ENCODE peak calls at places on chromosome 7, in six cellular contexts. C is COR-L47; Q is midbrain; L is GM04504; P is CD8-positive, alpha-beta memory T cell; U is NCI-H774. K is an unnamed sample.

GRCh38 chr7:87187120-87187519 is 32.4 kb downstream of the TMEM243 start:
- DNase-seq in Q (no peak), C (no peak), U (no peak), L (no peak), P (no peak), K (no peak)

GRCh38 chr7:130114776-130115175 is 44.4 kb downstream of the KLHDC10 start:
- DNase-seq in Q (no peak), P (no peak), U (no peak), L (no peak), C (no peak), K (no peak)

GRCh38 chr7:104252409-104253134 is 44.8 kb upstream of the ORC5 start:
- DNase-seq in L (no peak), U (no peak), P (no peak), C (peak; percentile 3), Q (no peak), K (no peak)

GRCh38 chr7:4739528-4739992 is 35.9 kb upstream of the AP5Z1 start:
- DNase-seq in P (peak; percentile 61), U (peak; percentile 7), Q (peak; percentile 46), C (peak; percentile 40), L (no peak), K (peak; percentile 70)

GRCh38 chr7:41701068-41701467 is 1.8 kb downstream of the INHBA start:
- DNase-seq in C (no peak), U (no peak), P (no peak), L (no peak), Q (no peak), K (no peak)

GRCh38 chr7:149322737-149323136 is 60.7 kb downstream of the ZNF783 start:
- DNase-seq in C (no peak), P (no peak), L (no peak), U (no peak), Q (no peak), K (no peak)

GRCh38 chr7:105011771-105012502 is 2.1 kb upstream of the KMT2E start:
- DNase-seq in C (no peak), Q (no peak), L (no peak), P (no peak), U (no peak), K (no peak)

GRCh38 chr7:227940-228339 is 35.6 kb downstream of the FAM20C start:
- DNase-seq in Q (no peak), U (no peak), P (no peak), C (no peak), L (no peak), K (no peak)

GRCh38 chr7:157612664-157613561 is 276.1 kb downstream of the DNAJB6 start:
- DNase-seq in C (peak; percentile 41), P (peak; percentile 81), U (no peak), L (no peak), Q (no peak), K (no peak)

GRCh38 chr7:151598045-151598444 is 78.3 kb upstream of the RHEB start:
- DNase-seq in P (no peak), Q (no peak), C (no peak), U (no peak), L (peak; percentile 54), K (no peak)

GRCh38 chr7:131244259-131244852 is 83.3 kb upstream of the MKLN1 start:
- DNase-seq in L (peak; percentile 88), Q (peak; percentile 12), U (no peak), C (no peak), P (no peak), K (peak; percentile 62)

GRCh38 chr7:102042016-102042656 is 224.7 kb downstream of the CUX1 start:
- DNase-seq in Q (no peak), U (no peak), C (no peak), P (no peak), L (peak; percentile 18), K (no peak)

GRCh38 chr7:69896100-69896499 is 297.8 kb downstream of the AUTS2 start:
- DNase-seq in C (no peak), L (no peak), U (no peak), P (no peak), Q (no peak), K (no peak)

GRCh38 chr7:103150192-103150591 is 1.3 kb upstream of the NAPEPLD start:
- DNase-seq in P (no peak), C (no peak), L (no peak), U (no peak), Q (no peak), K (no peak)

GRCh38 chr7:77242068-77242467 is 42.4 kb upstream of the FGL2 start:
- DNase-seq in U (no peak), P (no peak), C (no peak), L (no peak), Q (no peak), K (peak; percentile 53)

GRCh38 chr7:151110236-151110940 is 24.1 kb downstream of the AGAP3 start:
- DNase-seq in C (no peak), P (no peak), Q (no peak), U (no peak), L (no peak), K (no peak)

GRCh38 chr7:18927134-18927533 is 190.3 kb downstream of the TWIST1 start:
- DNase-seq in P (no peak), Q (no peak), L (peak; percentile 40), C (no peak), U (no peak), K (no peak)

GRCh38 chr7:151721694-151722093 is 155.2 kb downstream of the PRKAG2 start:
- DNase-seq in U (no peak), L (no peak), P (no peak), Q (no peak), C (no peak), K (no peak)

GRCh38 chr7:66255533-66256100 is 50.5 kb downstream of the TPST1 start:
- DNase-seq in P (no peak), C (no peak), L (no peak), U (no peak), Q (no peak), K (no peak)

GRCh38 chr7:49773939-49774458 is 561 bp downstream of the VWC2 start:
- DNase-seq in Q (no peak), L (no peak), P (no peak), U (no peak), C (no peak), K (no peak)

GRCh38 chr7:157522954-157523353 is 186.2 kb downstream of the DNAJB6 start:
- DNase-seq in U (no peak), C (no peak), Q (no peak), L (no peak), P (no peak), K (no peak)

GRCh38 chr7:127833641-127834040 is 181.6 kb downstream of the SND1 start:
- DNase-seq in C (no peak), P (no peak), Q (no peak), L (no peak), U (no peak), K (no peak)

GRCh38 chr7:126778101-126778500 is 474.6 kb downstream of the GRM8 start:
- DNase-seq in U (peak; percentile 71), Q (no peak), P (no peak), C (peak; percentile 21), L (no peak), K (no peak)

GRCh38 chr7:104883248-104883717 is 130.7 kb upstream of the KMT2E start:
- DNase-seq in C (no peak), P (no peak), U (no peak), Q (no peak), L (no peak), K (no peak)

GRCh38 chr7:85587777-85588176 is 400.9 kb upstream of the SEMA3D start:
- DNase-seq in C (no peak), U (no peak), Q (no peak), P (no peak), L (no peak), K (no peak)

GRCh38 chr7:69775231-69775771 is 177.0 kb downstream of the AUTS2 start:
- DNase-seq in P (no peak), C (no peak), U (no peak), L (no peak), Q (no peak), K (no peak)

GRCh38 chr7:137731436-137731835 is 115.3 kb downstream of the DGKI start:
- DNase-seq in C (no peak), P (no peak), L (peak; percentile 5), Q (no peak), U (no peak), K (no peak)

GRCh38 chr7:30984359-30985107 is 20.8 kb downstream of the GHRHR start:
- DNase-seq in L (no peak), U (no peak), Q (peak; percentile 41), P (no peak), C (no peak), K (peak; percentile 48)

GRCh38 chr7:99615989-99616358 is 772 bp upstream of the ZSCAN25 start:
- DNase-seq in L (no peak), C (no peak), Q (no peak), U (no peak), P (no peak), K (no peak)

GRCh38 chr7:6614941-6615737 is at the start of gene ZNF853:
- DNase-seq in L (no peak), C (peak; percentile 60), P (peak; percentile 30), U (no peak), Q (peak; percentile 16), K (no peak)

GRCh38 chr7:520503-521161 is 986 bp upstream of the PDGFA start:
- DNase-seq in C (no peak), L (no peak), U (no peak), Q (peak; percentile 13), P (no peak), K (no peak)

GRCh38 chr7:41785265-41785664 is 82.4 kb upstream of the INHBA start:
- DNase-seq in L (no peak), P (no peak), C (no peak), Q (no peak), U (no peak), K (no peak)

GRCh38 chr7:74586258-74587200 is 71.0 kb upstream of the GTF2I start:
- DNase-seq in C (no peak), Q (no peak), U (no peak), P (no peak), L (no peak), K (no peak)

GRCh38 chr7:111833461-111833860 is 271.2 kb upstream of the IMMP2L start:
- DNase-seq in C (no peak), P (no peak), Q (no peak), U (no peak), L (no peak), K (no peak)

GRCh38 chr7:20647908-20648776 is 32.7 kb downstream of the ABCB5 start:
- DNase-seq in P (no peak), U (no peak), C (peak; percentile 34), Q (no peak), L (no peak), K (no peak)

GRCh38 chr7:142112086-142112485 is 568 bp downstream of the MGAM2 start:
- DNase-seq in P (no peak), C (no peak), Q (no peak), L (no peak), U (no peak), K (no peak)

GRCh38 chr7:94375713-94376112 is 19.0 kb upstream of the COL1A2 start:
- DNase-seq in Q (no peak), L (peak; percentile 96), P (no peak), U (no peak), C (no peak), K (no peak)

GRCh38 chr7:128352138-128352537 is 8.4 kb upstream of the RBM28 start:
- DNase-seq in L (no peak), U (no peak), P (peak; percentile 22), C (no peak), Q (peak; percentile 26), K (peak; percentile 44)

GRCh38 chr7:94252124-94252523 is 142.6 kb upstream of the COL1A2 start:
- DNase-seq in P (no peak), C (no peak), L (no peak), U (no peak), Q (no peak), K (no peak)